ENCODE peak calls at places on chromosome 20, in seven cellular contexts. D, P, L, H, W, U and F are unnamed samples.

GRCh38 chr20:64224344-64225165 is 31.0 kb upstream of the PCMTD2 start:
- DNase-seq in D (peak; percentile 93), P (no peak), L (no peak), H (no peak), W (no peak), U (no peak), F (no peak)

GRCh38 chr20:36339646-36340592 is 33.8 kb downstream of the DLGAP4 start:
- DNase-seq in D (no peak), P (no peak), L (no peak), H (no peak), W (no peak), U (no peak), F (no peak)

GRCh38 chr20:47400685-47401084 is 44.2 kb upstream of the ZMYND8 start:
- DNase-seq in D (no peak), P (no peak), L (no peak), H (no peak), W (peak; percentile 51), U (peak; percentile 55), F (no peak)

GRCh38 chr20:53949319-53949839 is 121.0 kb downstream of the BCAS1 start:
- DNase-seq in D (peak; percentile 91), P (peak; percentile 66), L (peak; percentile 51), H (no peak), W (peak; percentile 80), U (no peak), F (no peak)

GRCh38 chr20:41169791-41170351 is 32.5 kb downstream of the PLCG1 start:
- DNase-seq in D (peak; percentile 62), P (no peak), L (no peak), H (no peak), W (no peak), U (no peak), F (no peak)

GRCh38 chr20:16013631-16014030 is 559.6 kb downstream of the KIF16B start:
- DNase-seq in D (no peak), P (no peak), L (no peak), H (no peak), W (no peak), U (no peak), F (no peak)

GRCh38 chr20:34365765-34366213 is 2.7 kb downstream of the ITCH start:
- DNase-seq in D (no peak), P (no peak), L (peak; percentile 72), H (no peak), W (peak; percentile 94), U (peak; percentile 83), F (no peak)

GRCh38 chr20:43752561-43753301 is 25.9 kb upstream of the GTSF1L start:
- DNase-seq in D (peak; percentile 90), P (no peak), L (peak; percentile 67), H (no peak), W (peak; percentile 98), U (peak; percentile 77), F (no peak)

GRCh38 chr20:37977786-37978185 is 55.5 kb downstream of the TTI1 start:
- DNase-seq in D (no peak), P (no peak), L (no peak), H (no peak), W (no peak), U (no peak), F (no peak)

GRCh38 chr20:47668313-47669156 is 116.7 kb downstream of the SULF2 start:
- DNase-seq in D (no peak), P (no peak), L (no peak), H (no peak), W (no peak), U (no peak), F (no peak)

GRCh38 chr20:23212482-23212881 is 126.4 kb upstream of the CD93 start:
- DNase-seq in D (no peak), P (no peak), L (no peak), H (no peak), W (no peak), U (no peak), F (no peak)

GRCh38 chr20:2631228-2631627 is 21.2 kb upstream of the NOP56 start:
- DNase-seq in D (no peak), P (no peak), L (no peak), H (no peak), W (peak; percentile 32), U (no peak), F (no peak)

GRCh38 chr20:61510778-61511330 is 258.8 kb downstream of the CDH4 start:
- DNase-seq in D (no peak), P (no peak), L (no peak), H (no peak), W (no peak), U (no peak), F (no peak)

GRCh38 chr20:34604980-34605788 is 46.7 kb downstream of the MAP1LC3A start:
- DNase-seq in D (no peak), P (no peak), L (no peak), H (no peak), W (no peak), U (no peak), F (no peak)

GRCh38 chr20:14336667-14337066 is 745 bp downstream of the FLRT3 start:
- DNase-seq in D (no peak), P (no peak), L (no peak), H (peak; percentile 45), W (no peak), U (no peak), F (no peak)

GRCh38 chr20:24912397-24913075 is 36.5 kb upstream of the CST7 start:
- DNase-seq in D (no peak), P (no peak), L (no peak), H (no peak), W (no peak), U (no peak), F (no peak)

GRCh38 chr20:56343861-56344381 is 14.9 kb upstream of the FAM210B start:
- DNase-seq in D (peak; percentile 18), P (no peak), L (peak; percentile 77), H (peak; percentile 64), W (peak; percentile 76), U (no peak), F (peak; percentile 79)

GRCh38 chr20:57601737-57602136 is 18.5 kb downstream of the ZBP1 start:
- DNase-seq in D (no peak), P (no peak), L (no peak), H (no peak), W (no peak), U (no peak), F (no peak)

GRCh38 chr20:35652641-35653429 is 11.9 kb downstream of the CPNE1 start:
- DNase-seq in D (no peak), P (no peak), L (no peak), H (no peak), W (no peak), U (no peak), F (no peak)

GRCh38 chr20:51462566-51463276 is 79.8 kb downstream of the NFATC2 start:
- DNase-seq in D (peak; percentile 33), P (no peak), L (no peak), H (no peak), W (no peak), U (no peak), F (no peak)

GRCh38 chr20:42483694-42484303 is 705.9 kb downstream of the PTPRT start:
- DNase-seq in D (no peak), P (no peak), L (no peak), H (peak; percentile 64), W (peak; percentile 53), U (peak; percentile 30), F (peak; percentile 29)

GRCh38 chr20:14142964-14143627 is 147.8 kb downstream of the MACROD2 start:
- DNase-seq in D (no peak), P (no peak), L (no peak), H (no peak), W (no peak), U (no peak), F (no peak)

DNA sequence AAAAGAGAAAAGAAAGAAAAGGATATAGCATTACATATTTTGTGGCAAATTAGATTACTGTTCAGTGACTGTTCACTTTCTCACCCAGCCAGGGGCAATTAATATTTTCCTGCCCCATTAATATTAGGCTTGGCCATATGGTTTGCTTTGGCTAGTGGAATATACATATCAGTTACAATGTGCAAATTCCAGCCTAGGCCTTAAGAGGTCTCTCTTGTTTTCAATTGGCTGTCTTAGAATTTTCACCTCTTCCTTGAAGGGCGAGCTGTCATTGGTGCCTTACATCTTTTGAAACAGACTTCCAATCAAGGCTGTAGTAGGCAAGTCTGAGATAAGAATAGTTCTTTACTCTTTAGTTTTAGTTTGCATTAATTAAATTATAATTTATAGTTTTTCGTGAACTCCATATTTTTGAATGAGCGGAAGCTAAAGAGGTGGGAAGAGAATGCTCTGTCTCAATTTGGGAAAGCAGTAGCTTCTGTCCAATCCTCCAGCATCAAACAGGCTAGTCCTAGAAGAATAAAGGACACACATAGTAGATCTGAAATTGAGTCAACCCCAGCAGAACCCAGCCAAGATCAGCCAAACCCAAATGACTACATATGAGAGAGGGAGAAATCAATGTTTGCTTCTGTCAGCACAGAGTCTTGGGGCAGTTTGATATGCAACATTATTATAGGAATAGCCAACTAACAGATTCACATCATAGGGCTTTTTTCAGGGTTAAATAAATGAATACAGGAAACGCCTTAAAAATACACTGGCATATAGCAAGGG is 6.3 kb upstream of the CSNK2A1 start:
- DNase-seq in D (no peak), P (no peak), L (no peak), H (no peak), W (peak; percentile 20), U (no peak), F (no peak)
- TF ChIP-seq CTCF in D (no peak), P (no peak), L (no peak), H (no peak), W (no peak), U (peak; percentile 33), F (no peak)

DNA sequence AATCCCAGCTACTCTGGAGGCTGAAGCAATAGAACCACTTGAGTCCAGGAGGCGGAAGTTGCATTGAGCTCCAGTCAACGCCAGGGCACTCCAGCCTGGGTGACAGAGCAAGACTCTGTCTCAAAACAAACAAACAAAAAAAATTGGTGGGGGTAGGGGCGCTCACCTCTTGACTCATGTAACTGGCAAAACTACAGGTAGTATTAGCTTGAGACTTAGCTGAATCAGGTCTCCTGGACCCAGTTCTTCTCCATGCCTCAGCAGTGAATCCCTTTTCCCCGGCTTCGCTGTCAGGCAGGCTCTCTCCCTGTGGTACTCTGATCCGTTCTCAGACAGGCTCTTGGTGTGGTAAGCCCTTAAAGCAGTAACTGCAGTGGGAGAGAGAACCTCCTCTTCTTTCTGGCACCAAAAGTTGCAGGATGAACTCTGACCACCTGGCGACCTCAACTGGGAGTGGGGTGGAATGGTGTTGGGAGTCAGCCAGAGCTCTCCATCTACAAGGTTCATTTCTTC is 12.9 kb downstream of the SLC9A8 start:
- DNase-seq in D (no peak), P (no peak), L (no peak), H (no peak), W (no peak), U (no peak), F (no peak)
- TF ChIP-seq CTCF in D (no peak), P (no peak), L (no peak), H (peak; percentile 1), W (no peak), U (no peak), F (no peak)

GRCh38 chr20:39518649-39519048 is 556.5 kb downstream of the DHX35 start:
- DNase-seq in D (no peak), P (no peak), L (no peak), H (no peak), W (no peak), U (no peak), F (no peak)
- TF ChIP-seq CTCF in D (no peak), P (no peak), L (no peak), H (no peak), W (no peak), U (no peak), F (no peak)

DNA sequence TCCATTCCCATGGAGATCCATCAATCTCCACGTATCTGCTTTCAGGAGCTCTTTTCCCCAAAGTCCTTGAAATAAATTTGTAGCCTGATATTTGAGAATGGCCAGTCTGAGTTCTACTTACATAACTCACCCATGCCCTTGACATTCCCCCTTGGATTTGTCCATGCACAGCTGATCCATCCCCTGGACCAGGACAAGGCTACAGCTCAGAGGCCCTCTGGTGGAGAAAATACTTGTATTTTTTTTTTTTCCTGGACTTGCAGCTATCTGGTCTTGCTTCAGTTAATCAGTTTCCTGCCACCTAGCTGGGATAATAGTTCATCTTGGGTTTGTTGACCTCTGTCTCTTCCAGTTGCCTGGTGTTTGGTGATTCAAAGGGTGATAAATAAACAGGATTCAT is 467.6 kb downstream of the DHX35 start:
- DNase-seq in D (no peak), P (no peak), L (no peak), H (peak; percentile 6), W (no peak), U (peak; percentile 2), F (no peak)
- TF ChIP-seq CTCF in D (peak; percentile 7), P (no peak), L (no peak), H (peak; percentile 8), W (peak; percentile 16), U (peak; percentile 60), F (peak; percentile 52)